ENCODE peak calls at places on chromosomes 7 and 10, in four cellular contexts. One of them, this sample, is unnamed.

GRCh38 chr7:86904949-86905834 is 154.3 kb downstream of the ELAPOR2 start:
- DNase-seq in HEK293T: peak; percentile 21
- DNase-seq in hepatocyte: peak; percentile 24
- DNase-seq in Daoy: peak; percentile 4
- DNase-seq in this sample: peak; percentile 71

GRCh38 chr10:88104213-88104612 is 240.8 kb downstream of the PTEN start:
- DNase-seq in HEK293T: no peak
- DNase-seq in hepatocyte: no peak
- DNase-seq in Daoy: no peak
- DNase-seq in this sample: peak; percentile 36

GRCh38 chr10:48981310-48981907 is 41.8 kb upstream of the LRRC18 start:
- DNase-seq in Daoy: peak; percentile 49
- DNase-seq in HEK293T: peak; percentile 75
- DNase-seq in hepatocyte: peak; percentile 81
- DNase-seq in this sample: peak; percentile 53

GRCh38 chr7:27899601-27900000 is 159.6 kb downstream of the TAX1BP1 start:
- DNase-seq in HEK293T: no peak
- DNase-seq in hepatocyte: no peak
- DNase-seq in Daoy: peak; percentile 37
- DNase-seq in this sample: no peak

GRCh38 chr7:36999851-37000480 is 275.7 kb upstream of the AOAH start:
- DNase-seq in HEK293T: no peak
- DNase-seq in hepatocyte: no peak
- DNase-seq in Daoy: no peak
- DNase-seq in this sample: no peak

GRCh38 chr10:3179174-3179573 is 6.6 kb upstream of the PITRM1 start:
- DNase-seq in HEK293T: no peak
- DNase-seq in Daoy: no peak
- DNase-seq in hepatocyte: no peak
- DNase-seq in this sample: no peak

GRCh38 chr10:105585753-105586152 is 944.7 kb downstream of the SORCS3 start:
- DNase-seq in Daoy: no peak
- DNase-seq in HEK293T: no peak
- DNase-seq in hepatocyte: peak; percentile 5
- DNase-seq in this sample: no peak

GRCh38 chr10:56763090-56763489 is 402.0 kb upstream of the ZWINT start:
- DNase-seq in HEK293T: no peak
- DNase-seq in Daoy: no peak
- DNase-seq in hepatocyte: no peak
- DNase-seq in this sample: no peak

GRCh38 chr7:1809070-1809469 is 139.0 kb downstream of the ELFN1 start:
- DNase-seq in Daoy: no peak
- DNase-seq in hepatocyte: no peak
- DNase-seq in HEK293T: no peak
- DNase-seq in this sample: no peak

GRCh38 chr7:56007167-56007652 is 42.8 kb downstream of the NIPSNAP2 start:
- DNase-seq in HEK293T: peak; percentile 12
- DNase-seq in hepatocyte: peak; percentile 78
- DNase-seq in Daoy: no peak
- DNase-seq in this sample: peak; percentile 56

GRCh38 chr7:121960678-121961461 is 87.9 kb downstream of the PTPRZ1 start:
- DNase-seq in Daoy: peak; percentile 94
- DNase-seq in hepatocyte: peak; percentile 11
- DNase-seq in HEK293T: no peak
- DNase-seq in this sample: peak; percentile 59

GRCh38 chr7:25075459-25075858 is 49.6 kb downstream of the CYCS start:
- DNase-seq in HEK293T: no peak
- DNase-seq in hepatocyte: no peak
- DNase-seq in Daoy: peak; percentile 27
- DNase-seq in this sample: no peak

GRCh38 chr7:149279111-149279743 is 17.2 kb downstream of the ZNF783 start:
- DNase-seq in hepatocyte: no peak
- DNase-seq in Daoy: no peak
- DNase-seq in HEK293T: no peak
- DNase-seq in this sample: no peak

GRCh38 chr10:52466464-52466863 is 152.4 kb downstream of the DKK1 start:
- DNase-seq in hepatocyte: no peak
- DNase-seq in Daoy: peak; percentile 21
- DNase-seq in HEK293T: no peak
- DNase-seq in this sample: no peak

GRCh38 chr7:7799138-7799537 is 80.7 kb upstream of the RPA3 start:
- DNase-seq in Daoy: no peak
- DNase-seq in hepatocyte: peak; percentile 42
- DNase-seq in HEK293T: no peak
- DNase-seq in this sample: no peak

GRCh38 chr10:23157691-23158369 is 34.3 kb upstream of the PTF1A start:
- DNase-seq in Daoy: peak; percentile 32
- DNase-seq in HEK293T: peak; percentile 57
- DNase-seq in hepatocyte: peak; percentile 56
- DNase-seq in this sample: peak; percentile 60

GRCh38 chr10:88865281-88865876 is 13.7 kb upstream of the ANKRD22 start:
- DNase-seq in HEK293T: no peak
- DNase-seq in Daoy: no peak
- DNase-seq in hepatocyte: no peak
- DNase-seq in this sample: peak; percentile 26

GRCh38 chr7:144632724-144633123 is 203.1 kb downstream of the TPK1 start:
- DNase-seq in Daoy: no peak
- DNase-seq in hepatocyte: no peak
- DNase-seq in HEK293T: no peak
- DNase-seq in this sample: no peak

GRCh38 chr7:79241288-79242055 is 212.0 kb downstream of the MAGI2 start:
- DNase-seq in hepatocyte: no peak
- DNase-seq in HEK293T: no peak
- DNase-seq in Daoy: no peak
- DNase-seq in this sample: no peak

GRCh38 chr7:54705436-54705835 is 53.6 kb downstream of the SEC61G start:
- DNase-seq in Daoy: peak; percentile 94
- DNase-seq in hepatocyte: no peak
- DNase-seq in HEK293T: no peak
- DNase-seq in this sample: peak; percentile 40

GRCh38 chr7:116525298-116525912 is 569 bp downstream of the CAV1 start:
- DNase-seq in HEK293T: peak; percentile 37
- DNase-seq in Daoy: peak; percentile 61
- DNase-seq in hepatocyte: peak; percentile 35
- DNase-seq in this sample: no peak

GRCh38 chr7:146359181-146359580 is 242.6 kb downstream of the CNTNAP2 start:
- DNase-seq in Daoy: no peak
- DNase-seq in hepatocyte: no peak
- DNase-seq in HEK293T: no peak
- DNase-seq in this sample: no peak

GRCh38 chr10:43693602-43694001 is 44.9 kb upstream of the ZNF32 start:
- DNase-seq in hepatocyte: no peak
- DNase-seq in HEK293T: no peak
- DNase-seq in Daoy: no peak
- DNase-seq in this sample: no peak

GRCh38 chr10:124993728-124994451 is 52.0 kb downstream of the ZRANB1 start:
- DNase-seq in Daoy: no peak
- DNase-seq in HEK293T: no peak
- DNase-seq in hepatocyte: no peak
- DNase-seq in this sample: no peak

GRCh38 chr7:127903913-127904705 is 127.1 kb downstream of the LRRC4 start:
- DNase-seq in HEK293T: no peak
- DNase-seq in Daoy: no peak
- DNase-seq in hepatocyte: no peak
- DNase-seq in this sample: no peak

This sample was measured in SK-MEL-5.